ENCODE peak calls at places on chromosomes 5 and 9, in four cellular contexts. J is NB4, V is colonic mucosa, I is cardiac muscle cell. R is an unnamed sample.

GRCh38 chr5:1511651-1512540 is 11.9 kb downstream of the LPCAT1 start:
- DNase-seq in J (peak), V (peak), I (peak), R (no peak)

GRCh38 chr5:38466444-38467189 is 89.8 kb downstream of the LIFR start:
- DNase-seq in J (no peak), V (peak), I (peak), R (no peak)

GRCh38 chr5:93460286-93460685 is 120.7 kb downstream of the NR2F1-AS1 start:
- DNase-seq in J (no peak), V (no peak), I (no peak), R (no peak)

GRCh38 chr5:124790895-124791732 is 44.7 kb upstream of the ZNF608 start:
- DNase-seq in J (no peak), V (peak), I (peak), R (no peak)

GRCh38 chr9:73643379-73644013 is 491.8 kb downstream of the ANXA1 start:
- DNase-seq in J (no peak), V (no peak), I (peak), R (no peak)

GRCh38 chr9:118455781-118456180 is 751.6 kb downstream of the TLR4 start:
- DNase-seq in J (no peak), V (no peak), I (no peak), R (no peak)

GRCh38 chr9:95165004-95165403 is 152.5 kb downstream of the FANCC start:
- DNase-seq in J (no peak), V (no peak), I (no peak), R (no peak)

GRCh38 chr5:168195110-168195509 is 96.3 kb upstream of the WWC1 start:
- DNase-seq in J (no peak), V (no peak), I (no peak), R (no peak)

GRCh38 chr9:95313010-95313498 is 4.5 kb downstream of the FANCC start:
- DNase-seq in J (peak), V (peak), I (peak), R (peak)

GRCh38 chr5:112083623-112084022 is 326.6 kb upstream of the NREP start:
- DNase-seq in J (no peak), V (no peak), I (no peak), R (no peak)

GRCh38 chr9:123654647-123655637 is 275.0 kb downstream of the DENND1A start:
- DNase-seq in J (no peak), V (no peak), I (no peak), R (no peak)

R was measured in prostate gland.